ENCODE peak calls at places on chromosomes 1 and 21, in four cellular contexts. D, C, E and W are unnamed samples.

GRCh38 chr1:36155560-36156328 is at the start of gene MAP7D1:
- DNase-seq in D (peak; percentile 73), C (peak; percentile 68), E (no peak), W (peak; percentile 88)

GRCh38 chr1:15345711-15346355 is 63.9 kb upstream of the EFHD2 start:
- DNase-seq in D (no peak), C (no peak), E (no peak), W (no peak)

GRCh38 chr1:234978397-234979291 is 150.0 kb downstream of the TOMM20 start:
- DNase-seq in D (peak; percentile 91), C (no peak), E (no peak), W (peak; percentile 82)

GRCh38 chr1:90391116-90391515 is 326.0 kb downstream of the BARHL2 start:
- DNase-seq in D (no peak), C (peak; percentile 43), E (no peak), W (no peak)

GRCh38 chr1:11898831-11899467 is 27.3 kb downstream of the KIAA2013 start:
- DNase-seq in D (no peak), C (no peak), E (no peak), W (peak; percentile 20)

GRCh38 chr21:44263768-44264167 is 2.1 kb upstream of the DNMT3L start:
- DNase-seq in D (no peak), C (no peak), E (no peak), W (no peak)

GRCh38 chr1:119779869-119780356 is 11.2 kb upstream of the HMGCS2 start:
- DNase-seq in D (peak; percentile 3), C (no peak), E (no peak), W (no peak)

GRCh38 chr1:83932281-83932680 is 66.7 kb downstream of the TTLL7 start:
- DNase-seq in D (no peak), C (no peak), E (no peak), W (no peak)

GRCh38 chr21:36466061-36466511 is 13.8 kb downstream of the CLDN14 start:
- DNase-seq in D (no peak), C (no peak), E (no peak), W (no peak)

GRCh38 chr1:208174736-208175507 is 69.3 kb downstream of the PLXNA2 start:
- DNase-seq in D (no peak), C (peak; percentile 69), E (no peak), W (no peak)

GRCh38 chr1:167860231-167860923 is 53.6 kb downstream of the ADCY10 start:
- DNase-seq in D (no peak), C (no peak), E (no peak), W (no peak)

GRCh38 chr1:31426249-31426922 is 13.4 kb downstream of the SERINC2 start:
- DNase-seq in D (no peak), C (no peak), E (no peak), W (no peak)

GRCh38 chr21:46636181-46636512 is 673 bp downstream of the PRMT2 start:
- DNase-seq in D (no peak), C (no peak), E (no peak), W (no peak)

GRCh38 chr1:199243423-199244061 is 604.7 kb downstream of the PTPRC start:
- DNase-seq in D (peak; percentile 34), C (peak; percentile 61), E (peak; percentile 4), W (peak; percentile 39)

GRCh38 chr1:183024352-183025337 is 1.4 kb downstream of the LAMC1 start:
- DNase-seq in D (no peak), C (no peak), E (no peak), W (no peak)

GRCh38 chr21:45908536-45909237 is 72.9 kb upstream of the COL6A1 start:
- DNase-seq in D (no peak), C (no peak), E (no peak), W (no peak)

GRCh38 chr1:225896937-225897549 is 8.1 kb upstream of the LEFTY1 start:
- DNase-seq in D (peak; percentile 37), C (peak; percentile 55), E (no peak), W (no peak)

GRCh38 chr1:71019248-71019647 is 28.4 kb downstream of the PTGER3 start:
- DNase-seq in D (no peak), C (no peak), E (no peak), W (no peak)

GRCh38 chr1:15339580-15339979 is 70.1 kb upstream of the EFHD2 start:
- DNase-seq in D (no peak), C (no peak), E (no peak), W (no peak)

GRCh38 chr1:243620096-243620495 is 229.9 kb downstream of the AKT3 start:
- DNase-seq in D (no peak), C (no peak), E (no peak), W (no peak)

GRCh38 chr1:76607712-76608111 is 259.6 kb upstream of the ST6GALNAC5 start:
- DNase-seq in D (no peak), C (no peak), E (no peak), W (no peak)